ENCODE peak calls at places on chromosomes 7 and 10, in ten cellular contexts. J, D, R, B, Z, T, W, Q, I and H are unnamed samples.

GRCh38 chr7:25831901-25832411 is 320.0 kb upstream of the NFE2L3 start:
- DNase-seq in W (no peak), R (no peak), Z (no peak), D (no peak), I (no peak), T (no peak), J (no peak), B (no peak), Q (peak), H (peak)

GRCh38 chr7:1268076-1268815 is 35.6 kb downstream of the UNCX start:
- DNase-seq in R (no peak), D (no peak), B (no peak), W (no peak), Q (no peak), I (no peak), Z (peak), J (no peak), T (no peak), H (no peak)

GRCh38 chr7:143882611-143883078 is 19.3 kb downstream of the TCAF1 start:
- DNase-seq in T (no peak), B (no peak), W (peak), Z (peak), Q (peak), R (no peak), I (peak), D (peak), J (no peak), H (no peak)

GRCh38 chr7:35624299-35625186 is 70.4 kb downstream of the HERPUD2 start:
- DNase-seq in T (no peak), I (peak), W (peak), R (no peak), Q (peak), D (no peak), B (peak), J (peak), Z (no peak), H (peak)

GRCh38 chr7:20778063-20778721 is 8.5 kb downstream of the SP8 start:
- DNase-seq in I (no peak), R (no peak), D (no peak), B (peak), W (peak), Z (peak), T (no peak), J (no peak), Q (no peak), H (peak)

GRCh38 chr7:108190891-108191290 is 60.7 kb upstream of the LAMB4 start:
- DNase-seq in R (no peak), Z (no peak), I (no peak), W (no peak), T (no peak), Q (no peak), B (no peak), J (no peak), D (no peak), H (no peak)

GRCh38 chr10:21184216-21184615 is 287.1 kb upstream of the NEBL start:
- DNase-seq in Z (no peak), W (no peak), J (no peak), B (no peak), Q (no peak), I (no peak), T (no peak), D (no peak), R (no peak), H (no peak)

GRCh38 chr7:129774359-129774758 is 162.8 kb downstream of the NRF1 start:
- DNase-seq in Q (no peak), J (no peak), R (no peak), Z (no peak), I (no peak), W (no peak), T (no peak), B (no peak), D (no peak), H (no peak)

GRCh38 chr10:23047201-23048050 is 48.0 kb upstream of the MSRB2 start:
- DNase-seq in W (no peak), B (no peak), R (no peak), Q (peak), Z (no peak), I (no peak), T (no peak), D (no peak), J (no peak), H (no peak)

GRCh38 chr7:87231243-87231642 is 11.7 kb upstream of the TMEM243 start:
- DNase-seq in Z (peak), T (no peak), Q (no peak), D (no peak), R (no peak), W (peak), J (no peak), B (no peak), I (peak), H (no peak)

GRCh38 chr10:105239311-105240215 is 598.5 kb downstream of the SORCS3 start:
- DNase-seq in W (no peak), B (no peak), Q (no peak), T (no peak), Z (no peak), J (no peak), I (peak), D (no peak), R (no peak), H (no peak)

GRCh38 chr7:23022258-23022745 is 8.4 kb upstream of the HYCC1 start:
- DNase-seq in J (no peak), Q (peak), Z (no peak), T (no peak), R (no peak), W (no peak), I (no peak), D (no peak), B (no peak), H (no peak)

GRCh38 chr10:64219271-64220025 is 698.2 kb downstream of the REEP3 start:
- DNase-seq in J (no peak), Q (no peak), D (no peak), Z (no peak), W (no peak), R (no peak), T (no peak), B (peak), I (no peak), H (no peak)

GRCh38 chr7:80335473-80336232 is 176.2 kb downstream of the GNAT3 start:
- DNase-seq in R (no peak), Q (peak), D (no peak), W (peak), T (no peak), J (no peak), Z (no peak), I (peak), B (no peak), H (no peak)

GRCh38 chr10:3292601-3293000 is 120.0 kb upstream of the PITRM1 start:
- DNase-seq in Z (no peak), R (no peak), D (no peak), I (no peak), J (no peak), Q (no peak), W (peak), T (no peak), B (no peak), H (no peak)

GRCh38 chr10:121927361-121927840 is 430 bp downstream of the ATE1 start:
- DNase-seq in T (peak), R (no peak), J (peak), D (no peak), W (peak), I (peak), Z (peak), Q (peak), B (peak), H (peak)

GRCh38 chr10:124325998-124326636 is 92.6 kb downstream of the OAT start:
- DNase-seq in T (no peak), R (no peak), B (no peak), Q (no peak), Z (no peak), J (no peak), I (no peak), W (no peak), D (no peak), H (no peak)

GRCh38 chr10:124329368-124329767 is 89.4 kb downstream of the OAT start:
- DNase-seq in Z (no peak), B (no peak), R (no peak), W (no peak), I (no peak), J (no peak), Q (no peak), D (no peak), T (no peak), H (no peak)

GRCh38 chr10:124328514-124329220 is 90.1 kb downstream of the OAT start:
- DNase-seq in Q (no peak), Z (no peak), D (no peak), J (no peak), I (no peak), T (no peak), B (no peak), W (no peak), R (peak), H (no peak)

GRCh38 chr10:124332426-124332825 is 86.3 kb downstream of the OAT start:
- DNase-seq in Z (no peak), I (no peak), J (no peak), D (no peak), T (no peak), W (no peak), Q (no peak), R (no peak), B (no peak), H (no peak)

GRCh38 chr10:124329941-124330340 is 88.8 kb downstream of the OAT start:
- DNase-seq in R (no peak), D (no peak), Q (no peak), W (no peak), Z (no peak), I (no peak), B (no peak), J (no peak), T (no peak), H (no peak)
- H3K4me3 ChIP-seq in R (no peak), D (no peak), Q (no peak), W (no peak), Z (no peak), I (no peak), B (no peak), J (no peak), T (no peak), H (no peak)

GRCh38 chr10:49300140-49300974 is 1.4 kb downstream of the C10orf71 start:
- DNase-seq in I (peak), W (peak), B (peak), Z (no peak), Q (peak), T (peak), J (no peak), D (no peak), R (no peak), H (no peak)

GRCh38 chr10:49298666-49298989 is 342 bp upstream of the C10orf71 start:
- DNase-seq in W (no peak), J (no peak), I (peak), Z (no peak), R (no peak), B (no peak), Q (no peak), D (no peak), T (no peak), H (no peak)

GRCh38 chr10:49297818-49298665 is 928 bp upstream of the C10orf71 start:
- DNase-seq in Z (no peak), R (no peak), D (no peak), W (no peak), T (no peak), I (no peak), B (no peak), J (no peak), Q (no peak), H (no peak)

GRCh38 chr10:49299816-49300139 is 808 bp downstream of the C10orf71 start:
- DNase-seq in R (no peak), W (no peak), D (no peak), J (no peak), Z (no peak), T (peak), Q (no peak), B (no peak), I (no peak), H (no peak)

GRCh38 chr10:49298990-49299815 is at the start of gene C10orf71:
- DNase-seq in W (no peak), I (peak), D (no peak), B (no peak), T (no peak), J (no peak), Q (peak), Z (no peak), R (no peak), H (no peak)
- H3K4me3 ChIP-seq in W (no peak), I (no peak), D (no peak), B (no peak), T (no peak), J (no peak), Q (no peak), Z (no peak), R (peak), H (no peak)

GRCh38 chr7:73433924-73434700 is 534 bp downstream of the FZD9 start:
- DNase-seq in J (no peak), T (no peak), R (no peak), B (no peak), Q (no peak), W (no peak), I (peak), Z (no peak), D (no peak), H (no peak)
- H3K4me3 ChIP-seq in J (no peak), T (peak), R (peak), B (no peak), Q (peak), W (no peak), I (no peak), Z (no peak), D (peak), H (no peak)

GRCh38 chr7:24284699-24285506 is 913 bp downstream of the NPY start:
- DNase-seq in D (no peak), J (no peak), B (no peak), W (no peak), R (no peak), I (no peak), Q (no peak), Z (no peak), T (no peak), H (no peak)

GRCh38 chr7:24283559-24283899 is 461 bp upstream of the NPY start:
- DNase-seq in D (no peak), Q (no peak), J (no peak), R (no peak), T (no peak), Z (no peak), B (no peak), I (no peak), W (no peak), H (no peak)

GRCh38 chr7:24279512-24279911 is 4.5 kb upstream of the NPY start:
- DNase-seq in D (no peak), J (no peak), B (no peak), Z (no peak), I (no peak), Q (no peak), T (no peak), W (no peak), R (no peak), H (no peak)

GRCh38 chr7:24283900-24284698 is at the start of gene NPY:
- DNase-seq in D (no peak), B (no peak), Q (no peak), Z (no peak), I (no peak), J (no peak), W (no peak), T (no peak), R (no peak), H (no peak)
- H3K4me3 ChIP-seq in D (no peak), B (peak), Q (no peak), Z (no peak), I (no peak), J (no peak), W (no peak), T (peak), R (peak), H (no peak)

DNA sequence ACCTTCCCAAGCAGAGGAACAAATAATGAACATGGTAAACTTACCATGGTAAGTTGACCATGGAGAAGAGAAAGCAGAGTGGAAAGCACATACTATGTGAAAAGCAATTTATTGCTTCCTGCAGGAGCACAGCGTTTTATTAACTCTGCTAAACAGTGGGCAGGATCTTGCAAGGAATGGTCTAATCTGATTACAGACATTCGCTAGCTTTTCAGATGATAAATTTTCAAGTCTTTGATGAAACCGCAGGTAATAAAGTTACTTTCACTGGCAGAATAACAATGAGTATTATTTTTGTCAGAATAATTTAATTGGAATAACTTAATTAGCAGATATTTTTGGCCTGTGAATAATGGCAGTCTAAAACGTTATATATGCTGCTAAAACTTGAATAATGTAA is 89.6 kb upstream of the HGF start:
- DNase-seq in R (no peak), Z (no peak), B (no peak), J (no peak), I (no peak), W (no peak), Q (no peak), T (no peak), D (no peak), H (no peak)
- H3K4me3 ChIP-seq in R (no peak), Z (no peak), B (no peak), J (no peak), I (no peak), W (no peak), Q (no peak), T (no peak), D (no peak), H (no peak)